ENCODE peak calls at places on chromosomes 7 and 10, in ten cellular contexts. B is CD4-positive, alpha-beta T cell; P is right cardiac atrium; G is stimulated activated CD4-positive, alpha-beta T cell treated with anti-CD3 and anti-CD28 coated beads, Interleukin-12 subunit alpha, Interleukin-12 subunit beta, amount 100 ng/mL, for 48 hours; O is thoracic aorta; K is anterior cingulate cortex; M is posterior vena cava; Z is pancreas; W is activated effector memory CD4-positive, alpha-beta T cell treated with anti-CD3 and anti-CD28 coated beads, Interleukin-2, amount 50 U/mL, for 16 hours; U is CD14-positive monocyte. T is an unnamed sample.

GRCh38 chr10:8350250-8350967 is 295.9 kb downstream of the GATA3 start:
- DNase-seq in B (no peak), P (no peak), G (no peak), O (no peak), K (no peak), M (no peak), Z (no peak), W (no peak), U (no peak), T (no peak)

GRCh38 chr10:59688921-59689351 is 20.7 kb downstream of the SLC16A9 start:
- DNase-seq in B (no peak), P (no peak), G (no peak), O (no peak), K (no peak), M (no peak), Z (no peak), W (no peak), U (no peak), T (no peak)

GRCh38 chr10:132836832-132837540 is 51.0 kb upstream of the NKX6-2 start:
- DNase-seq in B (peak), P (no peak), G (no peak), O (no peak), K (peak), M (peak), Z (peak), W (peak), U (no peak), T (no peak)

GRCh38 chr7:64753032-64753431 is 41.2 kb upstream of the ZNF138 start:
- DNase-seq in B (no peak), P (no peak), G (no peak), O (no peak), K (no peak), M (no peak), Z (no peak), W (no peak), U (no peak), T (no peak)

GRCh38 chr7:94650652-94651051 is 5.3 kb downstream of the SGCE start:
- DNase-seq in B (no peak), P (no peak), G (no peak), O (no peak), K (no peak), M (no peak), Z (no peak), W (no peak), U (no peak), T (no peak)

GRCh38 chr7:101412976-101413375 is 50.3 kb downstream of the COL26A1 start:
- DNase-seq in B (no peak), P (no peak), G (no peak), O (no peak), K (no peak), M (no peak), Z (no peak), W (no peak), U (no peak), T (no peak)

GRCh38 chr7:113892818-113893217 is 26.0 kb downstream of the PPP1R3A start:
- DNase-seq in B (no peak), P (no peak), G (no peak), O (no peak), K (no peak), M (no peak), Z (no peak), W (no peak), U (no peak), T (no peak)

GRCh38 chr10:60352105-60352504 is 37.6 kb downstream of the ANK3 start:
- DNase-seq in B (no peak), P (no peak), G (no peak), O (no peak), K (no peak), M (no peak), Z (no peak), W (no peak), U (no peak), T (no peak)

GRCh38 chr7:3149961-3150516 is 106.4 kb upstream of the CARD11 start:
- DNase-seq in B (no peak), P (no peak), G (no peak), O (no peak), K (no peak), M (peak), Z (no peak), W (no peak), U (no peak), T (no peak)

GRCh38 chr7:96737545-96738050 is 28.0 kb upstream of the SEM1 start:
- DNase-seq in B (no peak), P (no peak), G (no peak), O (no peak), K (no peak), M (no peak), Z (no peak), W (no peak), U (no peak), T (no peak)

GRCh38 chr7:95246935-95247370 is 77.4 kb downstream of the PON1 start:
- DNase-seq in B (no peak), P (peak), G (no peak), O (no peak), K (peak), M (no peak), Z (no peak), W (no peak), U (no peak), T (peak)

GRCh38 chr10:122671355-122671754 is 28.3 kb downstream of the C10orf120 start:
- DNase-seq in B (no peak), P (no peak), G (no peak), O (no peak), K (no peak), M (no peak), Z (no peak), W (no peak), U (no peak), T (no peak)

GRCh38 chr7:106041140-106041717 is 70.9 kb downstream of the SYPL1 start:
- DNase-seq in B (no peak), P (no peak), G (no peak), O (no peak), K (peak), M (no peak), Z (no peak), W (peak), U (no peak), T (no peak)

GRCh38 chr7:3399858-3400257 is 98.8 kb downstream of the SDK1 start:
- DNase-seq in B (no peak), P (no peak), G (no peak), O (no peak), K (no peak), M (no peak), Z (no peak), W (no peak), U (no peak), T (no peak)

GRCh38 chr7:34080513-34080912 is 175.2 kb downstream of the BMPER start:
- DNase-seq in B (no peak), P (no peak), G (no peak), O (no peak), K (no peak), M (no peak), Z (no peak), W (no peak), U (no peak), T (no peak)

GRCh38 chr10:3820255-3820654 is 35.2 kb upstream of the KLF6 start:
- DNase-seq in B (no peak), P (no peak), G (no peak), O (no peak), K (no peak), M (no peak), Z (no peak), W (no peak), U (no peak), T (no peak)

GRCh38 chr10:24871501-24871900 is 80.9 kb downstream of the PRTFDC1 start:
- DNase-seq in B (no peak), P (no peak), G (no peak), O (no peak), K (no peak), M (no peak), Z (no peak), W (no peak), U (no peak), T (no peak)

GRCh38 chr10:124632064-124632531 is 112.1 kb downstream of the FAM53B start:
- DNase-seq in B (peak), P (peak), G (no peak), O (no peak), K (peak), M (no peak), Z (peak), W (peak), U (no peak), T (peak)

GRCh38 chr7:143046334-143046935 is 5.7 kb upstream of the OR6V1 start:
- DNase-seq in B (no peak), P (no peak), G (no peak), O (no peak), K (no peak), M (no peak), Z (no peak), W (no peak), U (no peak), T (no peak)

GRCh38 chr7:100437150-100438100 is 1.1 kb upstream of the PPP1R35 start:
- DNase-seq in B (no peak), P (peak), G (no peak), O (no peak), K (no peak), M (peak), Z (peak), W (no peak), U (no peak), T (no peak)

GRCh38 chr7:81499262-81500116 is 270.4 kb downstream of the HGF start:
- DNase-seq in B (no peak), P (no peak), G (no peak), O (no peak), K (peak), M (no peak), Z (no peak), W (no peak), U (no peak), T (no peak)

GRCh38 chr7:85191383-85191782 is 4.5 kb upstream of the SEMA3D start:
- DNase-seq in B (no peak), P (no peak), G (no peak), O (no peak), K (no peak), M (no peak), Z (no peak), W (no peak), U (no peak), T (no peak)

GRCh38 chr10:130045091-130045652 is 65.5 kb downstream of the C10orf143 start:
- DNase-seq in B (no peak), P (no peak), G (no peak), O (no peak), K (no peak), M (peak), Z (no peak), W (no peak), U (no peak), T (no peak)

GRCh38 chr7:38070718-38071117 is 107.3 kb upstream of the STARD3NL start:
- DNase-seq in B (no peak), P (no peak), G (no peak), O (no peak), K (no peak), M (no peak), Z (no peak), W (no peak), U (no peak), T (no peak)

GRCh38 chr10:86346794-86347665 is 19.6 kb downstream of the GRID1 start:
- DNase-seq in B (no peak), P (no peak), G (no peak), O (no peak), K (no peak), M (peak), Z (peak), W (peak), U (peak), T (no peak)

GRCh38 chr10:33240931-33241330 is 93.5 kb downstream of the NRP1 start:
- DNase-seq in B (no peak), P (no peak), G (no peak), O (no peak), K (no peak), M (no peak), Z (no peak), W (no peak), U (no peak), T (no peak)

GRCh38 chr10:48238826-48239520 is 35.5 kb downstream of the FRMPD2 start:
- DNase-seq in B (no peak), P (no peak), G (no peak), O (no peak), K (peak), M (no peak), Z (no peak), W (no peak), U (no peak), T (no peak)

T was measured in lung.